ENCODE peak calls at places on chromosomes 4 and X, in seven cellular contexts. F is K562, O is IMR-90, B is HepG2, Q is A549, W is heart left ventricle, G is body of pancreas. S is an unnamed sample.
A peak's percentile ranks its signal among the peaks of the same experiment; 100 is the strongest.

GRCh38 chr4:24105183-24106039 is 215.6 kb upstream of the PPARGC1A start:
- ATAC-seq in F (no peak), O (peak; percentile 84), B (no peak), Q (peak; percentile 26), W (no peak), G (peak; percentile 78), S (peak; percentile 82)

GRCh38 chr4:41339812-41340809 is 83.4 kb downstream of the UCHL1 start:
- ATAC-seq in F (no peak), O (peak; percentile 59), B (no peak), Q (peak; percentile 97), W (no peak), G (peak; percentile 53), S (no peak)

GRCh38 chrX:10327651-10328050 is 170.9 kb downstream of the CLCN4 start:
- ATAC-seq in F (no peak), O (no peak), B (peak; percentile 56), Q (peak; percentile 87), W (no peak), G (no peak), S (no peak)

GRCh38 chr4:55468724-55469123 is 73.0 kb downstream of the TMEM165 start:
- ATAC-seq in F (peak; percentile 56), O (peak; percentile 67), B (no peak), Q (peak; percentile 49), W (no peak), G (no peak), S (no peak)

GRCh38 chr4:152938237-152938969 is 2.3 kb downstream of the FHDC1 start:
- ATAC-seq in F (no peak), O (no peak), B (no peak), Q (no peak), W (peak; percentile 41), G (no peak), S (no peak)

GRCh38 chr4:52250124-52250523 is 199.0 kb downstream of the SPATA18 start:
- ATAC-seq in F (no peak), O (no peak), B (no peak), Q (no peak), W (peak; percentile 87), G (peak; percentile 53), S (peak; percentile 85)

GRCh38 chrX:100931218-100931924 is 2.7 kb upstream of the XKRX start:
- ATAC-seq in F (no peak), O (no peak), B (no peak), Q (no peak), W (no peak), G (no peak), S (no peak)

GRCh38 chr4:125316781-125317525 is 2.2 kb downstream of the FAT4 start:
- ATAC-seq in F (no peak), O (no peak), B (no peak), Q (peak; percentile 45), W (no peak), G (no peak), S (no peak)

GRCh38 chrX:133722756-133723155 is 262.6 kb downstream of the GPC3 start:
- ATAC-seq in F (no peak), O (no peak), B (no peak), Q (no peak), W (no peak), G (no peak), S (no peak)

GRCh38 chrX:63282077-63282476 is 69.1 kb downstream of the SPIN4 start:
- ATAC-seq in F (peak; percentile 52), O (no peak), B (no peak), Q (no peak), W (no peak), G (no peak), S (no peak)

GRCh38 chrX:15605233-15605632 is 4.5 kb upstream of the ACE2 start:
- ATAC-seq in F (no peak), O (no peak), B (peak; percentile 93), Q (no peak), W (no peak), G (no peak), S (no peak)

GRCh38 chr4:149727663-149728062 is 88.0 kb downstream of the IQCM start:
- ATAC-seq in F (no peak), O (no peak), B (no peak), Q (no peak), W (no peak), G (no peak), S (no peak)

GRCh38 chrX:52420824-52421443 is 52.1 kb downstream of the XAGE2 start:
- ATAC-seq in F (no peak), O (no peak), B (no peak), Q (no peak), W (no peak), G (no peak), S (no peak)

GRCh38 chrX:64842492-64842891 is 133.8 kb downstream of the ZC4H2 start:
- ATAC-seq in F (no peak), O (no peak), B (no peak), Q (no peak), W (no peak), G (no peak), S (no peak)

DNA sequence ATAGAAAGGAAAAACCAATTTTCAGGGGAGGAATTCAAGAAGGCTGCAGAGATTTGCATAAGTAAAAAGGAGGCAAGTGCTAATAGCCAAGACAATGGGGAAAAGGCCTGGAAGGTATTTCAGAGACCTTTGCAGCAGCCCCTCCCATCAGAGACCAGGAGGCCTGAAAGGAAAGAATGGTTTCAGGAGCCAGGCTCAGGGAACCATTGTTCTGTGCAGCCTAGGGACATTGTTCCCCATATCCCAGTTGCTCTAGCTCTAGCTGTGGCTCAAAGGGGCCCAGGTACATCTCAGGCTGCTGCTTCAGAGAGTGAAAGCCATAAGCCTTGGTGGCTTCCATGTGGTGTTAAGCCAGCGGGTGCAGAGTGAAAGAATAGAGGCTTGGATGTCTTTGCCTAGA is 24.0 kb downstream of the NAP1L3 start:
- ATAC-seq in F (no peak), O (no peak), B (no peak), Q (no peak), W (no peak), G (no peak), S (no peak)
- TF ChIP-seq POLR2A in F (no peak), O (no peak), B (no peak), Q (no peak), W (no peak), G (no peak), S (no peak)

GRCh38 chr4:98267498-98267897 is 6.3 kb downstream of the RAP1GDS1 start:
- ATAC-seq in F (no peak), O (no peak), B (no peak), Q (no peak), W (no peak), G (no peak), S (no peak)

GRCh38 chr4:98260579-98261290 is 449 bp upstream of the RAP1GDS1 start:
- ATAC-seq in F (peak; percentile 92), O (peak; percentile 95), B (peak; percentile 90), Q (peak; percentile 92), W (peak; percentile 99), G (peak; percentile 93), S (peak; percentile 98)

GRCh38 chr4:98262431-98262830 is 1.2 kb downstream of the RAP1GDS1 start:
- ATAC-seq in F (no peak), O (no peak), B (no peak), Q (no peak), W (no peak), G (no peak), S (no peak)

GRCh38 chr4:98260047-98260578 is 1.1 kb upstream of the RAP1GDS1 start:
- ATAC-seq in F (peak; percentile 50), O (peak; percentile 4), B (peak; percentile 82), Q (peak; percentile 66), W (peak; percentile 13), G (peak; percentile 40), S (peak; percentile 6)

GRCh38 chr4:98261291-98262271 is at the start of gene RAP1GDS1:
- ATAC-seq in F (peak; percentile 19), O (peak; percentile 28), B (peak; percentile 30), Q (peak; percentile 48), W (no peak), G (peak; percentile 13), S (peak; percentile 19)
- TF ChIP-seq POLR2A in F (peak; percentile 15), O (no peak), B (peak; percentile 60), Q (peak; percentile 57), W (no peak), G (no peak), S (no peak)

GRCh38 chrX:77894921-77895886 is at the start of gene MAGT1:
- ATAC-seq in F (peak; percentile 93), O (peak; percentile 91), B (peak; percentile 97), Q (peak; percentile 96), W (peak; percentile 95), G (peak; percentile 93), S (peak; percentile 97)
- TF ChIP-seq POLR2A in F (peak; percentile 83), O (peak; percentile 94), B (peak; percentile 89), Q (peak; percentile 85), W (peak; percentile 25), G (peak; percentile 96), S (peak; percentile 86)

GRCh38 chrX:85379174-85379907 is at the start of gene POF1B:
- ATAC-seq in F (no peak), O (no peak), B (no peak), Q (peak; percentile 94), W (no peak), G (peak; percentile 85), S (no peak)
- TF ChIP-seq POLR2A in F (no peak), O (no peak), B (no peak), Q (peak; percentile 27), W (no peak), G (peak; percentile 85), S (no peak)

S was measured in gastroesophageal sphincter.